ENCODE peak calls at places on chromosomes 16 and 17, in five cellular contexts. One of them, this sample, is unnamed.
A peak's percentile ranks its signal among the peaks of the same experiment; 100 is the strongest.

GRCh38 chr17:22704674-22705073 is 1012.4 kb downstream of the KCNJ18 start:
- DNase-seq in nephron progenitor cell: no peak
- DNase-seq in NCI-H1930: peak; percentile 16
- DNase-seq in NCI-H1436: no peak
- DNase-seq in AG09309: no peak
- DNase-seq in this sample: no peak

GRCh38 chr17:62186841-62187240 is 121.8 kb upstream of the MED13 start:
- DNase-seq in AG09309: no peak
- DNase-seq in NCI-H1436: no peak
- DNase-seq in nephron progenitor cell: no peak
- DNase-seq in NCI-H1930: no peak
- DNase-seq in this sample: no peak

GRCh38 chr17:42275527-42276358 is 448 bp downstream of the STAT5B start:
- DNase-seq in AG09309: no peak
- DNase-seq in NCI-H1930: no peak
- DNase-seq in NCI-H1436: no peak
- DNase-seq in nephron progenitor cell: no peak
- DNase-seq in this sample: no peak

GRCh38 chr16:11797957-11798299 is 870 bp upstream of the ZC3H7A start:
- DNase-seq in NCI-H1436: no peak
- DNase-seq in nephron progenitor cell: no peak
- DNase-seq in AG09309: no peak
- DNase-seq in NCI-H1930: no peak
- DNase-seq in this sample: no peak

GRCh38 chr17:51028176-51028863 is 92.3 kb downstream of the SPAG9 start:
- DNase-seq in AG09309: no peak
- DNase-seq in NCI-H1930: no peak
- DNase-seq in nephron progenitor cell: no peak
- DNase-seq in NCI-H1436: no peak
- DNase-seq in this sample: no peak

GRCh38 chr16:53865492-53865863 is 161.5 kb downstream of the FTO start:
- DNase-seq in AG09309: no peak
- DNase-seq in NCI-H1436: no peak
- DNase-seq in nephron progenitor cell: no peak
- DNase-seq in NCI-H1930: no peak
- DNase-seq in this sample: peak; percentile 44

GRCh38 chr16:24515186-24515585 is 24.2 kb upstream of the RBBP6 start:
- DNase-seq in AG09309: no peak
- DNase-seq in NCI-H1436: no peak
- DNase-seq in nephron progenitor cell: no peak
- DNase-seq in NCI-H1930: no peak
- DNase-seq in this sample: no peak

GRCh38 chr17:73641779-73642580 is 2.3 kb downstream of the SDK2 start:
- DNase-seq in NCI-H1436: no peak
- DNase-seq in NCI-H1930: no peak
- DNase-seq in AG09309: no peak
- DNase-seq in nephron progenitor cell: no peak
- DNase-seq in this sample: no peak

GRCh38 chr17:66953661-66954060 is 10.8 kb upstream of the CACNG4 start:
- DNase-seq in nephron progenitor cell: no peak
- DNase-seq in NCI-H1436: no peak
- DNase-seq in AG09309: no peak
- DNase-seq in NCI-H1930: no peak
- DNase-seq in this sample: no peak

GRCh38 chr16:87226926-87227650 is 90.1 kb downstream of the C16orf95 start:
- DNase-seq in NCI-H1930: no peak
- DNase-seq in NCI-H1436: no peak
- DNase-seq in nephron progenitor cell: no peak
- DNase-seq in AG09309: no peak
- DNase-seq in this sample: peak; percentile 60

GRCh38 chr17:63983326-63983725 is 10.6 kb upstream of the SCN4A start:
- DNase-seq in nephron progenitor cell: no peak
- DNase-seq in NCI-H1930: no peak
- DNase-seq in NCI-H1436: no peak
- DNase-seq in AG09309: no peak
- DNase-seq in this sample: no peak

GRCh38 chr17:50459081-50459676 is 9.5 kb downstream of the CHAD start:
- DNase-seq in NCI-H1930: no peak
- DNase-seq in nephron progenitor cell: no peak
- DNase-seq in NCI-H1436: no peak
- DNase-seq in AG09309: no peak
- DNase-seq in this sample: no peak

GRCh38 chr17:70555723-70556122 is 386.4 kb downstream of the KCNJ2 start:
- DNase-seq in AG09309: no peak
- DNase-seq in nephron progenitor cell: no peak
- DNase-seq in NCI-H1436: no peak
- DNase-seq in NCI-H1930: no peak
- DNase-seq in this sample: no peak

GRCh38 chr17:75407655-75408352 is 2.3 kb upstream of the GRB2 start:
- DNase-seq in NCI-H1930: no peak
- DNase-seq in nephron progenitor cell: no peak
- DNase-seq in AG09309: no peak
- DNase-seq in NCI-H1436: no peak
- DNase-seq in this sample: no peak

GRCh38 chr17:56917559-56918296 is 3.9 kb upstream of the TRIM25 start:
- DNase-seq in NCI-H1436: no peak
- DNase-seq in AG09309: no peak
- DNase-seq in nephron progenitor cell: no peak
- DNase-seq in NCI-H1930: no peak
- DNase-seq in this sample: no peak

GRCh38 chr17:7667616-7668406 is 17.1 kb downstream of the ATP1B2 start:
- DNase-seq in AG09309: no peak
- DNase-seq in nephron progenitor cell: no peak
- DNase-seq in NCI-H1930: no peak
- DNase-seq in NCI-H1436: no peak
- DNase-seq in this sample: no peak

GRCh38 chr17:74918906-74919305 is 4.1 kb downstream of the USH1G start:
- DNase-seq in nephron progenitor cell: no peak
- DNase-seq in NCI-H1436: no peak
- DNase-seq in AG09309: no peak
- DNase-seq in NCI-H1930: no peak
- DNase-seq in this sample: no peak

This sample was measured in non-pigmented ciliary epithelial cell.